ENCODE peak calls at places on chromosomes 4 and X, in ten cellular contexts. O is bronchial epithelial cell, C is lower lobe of right lung, U is fibroblast of lung, L is cardiac fibroblast, X is left lung, P is astrocyte of the spinal cord, A is endothelial cell, D is BJ, F is H9. G is an unnamed sample.

GRCh38 chr4:24810016-24810415 is 14.6 kb downstream of the SOD3 start:
- DNase-seq in O (peak), C (no peak), U (peak), L (no peak), X (no peak), P (peak), A (no peak), D (no peak), F (no peak), G (no peak)

GRCh38 chrX:391717-392691 is 5.3 kb upstream of the PPP2R3B start:
- DNase-seq in O (no peak), C (no peak), U (no peak), L (no peak), X (no peak), P (no peak), A (no peak), D (no peak), F (no peak), G (no peak)

GRCh38 chr4:116005037-116005805 is 891.8 kb upstream of the NDST4 start:
- DNase-seq in O (no peak), C (no peak), U (no peak), L (no peak), X (no peak), P (no peak), A (no peak), D (no peak), F (no peak), G (no peak)

GRCh38 chr4:173051697-173052096 is 116.9 kb upstream of the GALNT7 start:
- DNase-seq in O (no peak), C (no peak), U (peak), L (peak), X (no peak), P (peak), A (no peak), D (peak), F (no peak), G (no peak)

GRCh38 chr4:39947415-39947814 is 30.3 kb downstream of the PDS5A start:
- DNase-seq in O (no peak), C (no peak), U (no peak), L (no peak), X (no peak), P (no peak), A (no peak), D (no peak), F (no peak), G (no peak)

GRCh38 chr4:102263024-102263787 is 82.1 kb downstream of the SLC39A8 start:
- DNase-seq in O (peak), C (no peak), U (peak), L (peak), X (no peak), P (peak), A (no peak), D (no peak), F (no peak), G (no peak)

GRCh38 chr4:76584235-76585152 is 149.5 kb downstream of the SHROOM3 start:
- DNase-seq in O (no peak), C (no peak), U (peak), L (no peak), X (no peak), P (no peak), A (no peak), D (no peak), F (no peak), G (no peak)

GRCh38 chr4:108889696-108890475 is 127.0 kb upstream of the ETNPPL start:
- DNase-seq in O (no peak), C (no peak), U (peak), L (no peak), X (no peak), P (no peak), A (no peak), D (no peak), F (no peak), G (no peak)

GRCh38 chr4:122854444-122854843 is 27.8 kb downstream of the FGF2 start:
- DNase-seq in O (no peak), C (no peak), U (peak), L (peak), X (no peak), P (peak), A (no peak), D (no peak), F (no peak), G (no peak)

GRCh38 chr4:141571368-141571767 is 65.0 kb upstream of the IL15 start:
- DNase-seq in O (peak), C (no peak), U (peak), L (peak), X (no peak), P (peak), A (no peak), D (no peak), F (no peak), G (no peak)

GRCh38 chr4:111778543-111778942 is 366.7 kb upstream of the FAM241A start:
- DNase-seq in O (no peak), C (no peak), U (no peak), L (peak), X (no peak), P (no peak), A (no peak), D (no peak), F (no peak), G (no peak)

GRCh38 chrX:24231780-24232179 is 82.1 kb downstream of the SUPT20HL2 start:
- DNase-seq in O (peak), C (no peak), U (no peak), L (no peak), X (no peak), P (no peak), A (no peak), D (no peak), F (no peak), G (no peak)

GRCh38 chrX:134692990-134693389 is 34.7 kb upstream of the PLAC1 start:
- DNase-seq in O (peak), C (no peak), U (peak), L (peak), X (no peak), P (peak), A (no peak), D (no peak), F (no peak), G (no peak)

GRCh38 chrX:46759645-46759974 is 692 bp upstream of the SLC9A7 start:
- DNase-seq in O (no peak), C (no peak), U (peak), L (no peak), X (no peak), P (no peak), A (no peak), D (no peak), F (no peak), G (no peak)

GRCh38 chrX:77264490-77264889 is 182.7 kb upstream of the FGF16 start:
- DNase-seq in O (no peak), C (no peak), U (no peak), L (no peak), X (no peak), P (no peak), A (no peak), D (no peak), F (no peak), G (no peak)

GRCh38 chrX:110853610-110854009 is 58.0 kb upstream of the CHRDL1 start:
- DNase-seq in O (peak), C (no peak), U (peak), L (peak), X (no peak), P (peak), A (peak), D (no peak), F (peak), G (no peak)

GRCh38 chrX:38804481-38805293 is 3.4 kb downstream of the MID1IP1 start:
- DNase-seq in O (no peak), C (peak), U (no peak), L (peak), X (peak), P (no peak), A (peak), D (no peak), F (no peak), G (peak)

GRCh38 chr4:100517864-100518341 is at the start of gene EMCN:
- DNase-seq in O (no peak), C (no peak), U (no peak), L (peak), X (no peak), P (peak), A (peak), D (no peak), F (no peak), G (no peak)

GRCh38 chrX:52271212-52271611 is 86.5 kb downstream of the MAGED4 start:
- DNase-seq in O (peak), C (no peak), U (no peak), L (peak), X (no peak), P (no peak), A (peak), D (no peak), F (peak), G (no peak)

GRCh38 chr4:114464873-114465272 is 133.7 kb upstream of the UGT8 start:
- DNase-seq in O (no peak), C (no peak), U (peak), L (no peak), X (no peak), P (no peak), A (no peak), D (no peak), F (no peak), G (no peak)

GRCh38 chr4:91064157-91064853 is 937.1 kb downstream of the CCSER1 start:
- DNase-seq in O (peak), C (no peak), U (peak), L (peak), X (no peak), P (peak), A (peak), D (no peak), F (no peak), G (no peak)

GRCh38 chr4:121764702-121765367 is at the start of gene SMIM43:
- DNase-seq in O (no peak), C (peak), U (peak), L (peak), X (peak), P (no peak), A (peak), D (no peak), F (peak), G (no peak)

GRCh38 chrX:85828771-85829170 is 218.6 kb downstream of the CHM start:
- DNase-seq in O (no peak), C (no peak), U (no peak), L (no peak), X (no peak), P (no peak), A (no peak), D (no peak), F (no peak), G (no peak)

GRCh38 chr4:139493176-139493575 is 39.3 kb downstream of the RAB33B start:
- DNase-seq in O (no peak), C (no peak), U (no peak), L (no peak), X (no peak), P (no peak), A (no peak), D (no peak), F (no peak), G (no peak)

GRCh38 chr4:45036677-45037076 is 310.3 kb upstream of the GNPDA2 start:
- DNase-seq in O (peak), C (no peak), U (no peak), L (no peak), X (no peak), P (no peak), A (no peak), D (no peak), F (no peak), G (no peak)

GRCh38 chr4:1638272-1638598 is 45.9 kb downstream of the FAM53A start:
- DNase-seq in O (no peak), C (no peak), U (no peak), L (no peak), X (peak), P (no peak), A (no peak), D (no peak), F (no peak), G (no peak)

GRCh38 chrX:1912193-1912592 is 297.3 kb downstream of the ASMT start:
- DNase-seq in O (no peak), C (no peak), U (no peak), L (no peak), X (no peak), P (no peak), A (no peak), D (no peak), F (no peak), G (no peak)

GRCh38 chr4:85761803-85762202 is 286.9 kb downstream of the ARHGAP24 start:
- DNase-seq in O (no peak), C (peak), U (peak), L (peak), X (no peak), P (peak), A (no peak), D (no peak), F (no peak), G (no peak)

GRCh38 chrX:136166221-136166855 is 19.0 kb downstream of the FHL1 start:
- DNase-seq in O (peak), C (no peak), U (peak), L (peak), X (no peak), P (peak), A (no peak), D (no peak), F (no peak), G (no peak)

GRCh38 chr4:24519649-24520048 is 64.7 kb downstream of the DHX15 start:
- DNase-seq in O (no peak), C (no peak), U (peak), L (peak), X (no peak), P (peak), A (no peak), D (no peak), F (no peak), G (no peak)

GRCh38 chr4:8916251-8916913 is 44.7 kb upstream of the HMX1 start:
- DNase-seq in O (no peak), C (no peak), U (no peak), L (no peak), X (peak), P (no peak), A (no peak), D (no peak), F (peak), G (peak)

GRCh38 chrX:110852180-110852579 is 56.6 kb upstream of the CHRDL1 start:
- DNase-seq in O (peak), C (no peak), U (peak), L (peak), X (no peak), P (no peak), A (peak), D (no peak), F (no peak), G (no peak)

GRCh38 chr4:90537491-90537890 is 410.3 kb downstream of the CCSER1 start:
- DNase-seq in O (no peak), C (no peak), U (peak), L (no peak), X (no peak), P (peak), A (no peak), D (no peak), F (no peak), G (no peak)

GRCh38 chrX:35025820-35026219 is 83.2 kb downstream of the FAM47B start:
- DNase-seq in O (peak), C (no peak), U (no peak), L (no peak), X (no peak), P (no peak), A (no peak), D (no peak), F (no peak), G (no peak)

DNA sequence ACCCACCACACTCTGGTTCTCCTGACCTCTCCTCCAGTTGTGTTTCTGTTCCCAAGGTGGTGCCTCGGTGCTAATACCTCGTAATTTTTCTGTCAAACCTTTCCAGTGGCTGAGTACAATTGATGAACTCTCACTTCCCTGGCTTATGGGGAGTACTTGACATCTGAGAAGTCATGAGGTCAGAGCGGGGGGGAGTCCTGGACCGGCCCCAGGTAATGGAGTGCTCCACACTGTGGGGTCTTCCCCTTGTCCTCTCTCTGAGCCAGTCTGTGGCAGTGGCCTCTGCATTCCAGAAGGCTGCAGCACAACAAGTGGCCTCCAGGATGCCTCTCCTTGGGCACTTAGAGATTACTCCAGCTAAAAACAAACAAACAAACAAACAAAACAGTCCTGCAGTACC is 122.5 kb upstream of the TRIM2 start:
- DNase-seq in O (no peak), C (no peak), U (no peak), L (no peak), X (no peak), P (no peak), A (no peak), D (no peak), F (no peak), G (no peak)
- TF ChIP-seq CTCF in O (no peak), C (no peak), U (no peak), L (no peak), X (no peak), P (no peak), A (no peak), D (no peak), F (no peak), G (peak)

DNA sequence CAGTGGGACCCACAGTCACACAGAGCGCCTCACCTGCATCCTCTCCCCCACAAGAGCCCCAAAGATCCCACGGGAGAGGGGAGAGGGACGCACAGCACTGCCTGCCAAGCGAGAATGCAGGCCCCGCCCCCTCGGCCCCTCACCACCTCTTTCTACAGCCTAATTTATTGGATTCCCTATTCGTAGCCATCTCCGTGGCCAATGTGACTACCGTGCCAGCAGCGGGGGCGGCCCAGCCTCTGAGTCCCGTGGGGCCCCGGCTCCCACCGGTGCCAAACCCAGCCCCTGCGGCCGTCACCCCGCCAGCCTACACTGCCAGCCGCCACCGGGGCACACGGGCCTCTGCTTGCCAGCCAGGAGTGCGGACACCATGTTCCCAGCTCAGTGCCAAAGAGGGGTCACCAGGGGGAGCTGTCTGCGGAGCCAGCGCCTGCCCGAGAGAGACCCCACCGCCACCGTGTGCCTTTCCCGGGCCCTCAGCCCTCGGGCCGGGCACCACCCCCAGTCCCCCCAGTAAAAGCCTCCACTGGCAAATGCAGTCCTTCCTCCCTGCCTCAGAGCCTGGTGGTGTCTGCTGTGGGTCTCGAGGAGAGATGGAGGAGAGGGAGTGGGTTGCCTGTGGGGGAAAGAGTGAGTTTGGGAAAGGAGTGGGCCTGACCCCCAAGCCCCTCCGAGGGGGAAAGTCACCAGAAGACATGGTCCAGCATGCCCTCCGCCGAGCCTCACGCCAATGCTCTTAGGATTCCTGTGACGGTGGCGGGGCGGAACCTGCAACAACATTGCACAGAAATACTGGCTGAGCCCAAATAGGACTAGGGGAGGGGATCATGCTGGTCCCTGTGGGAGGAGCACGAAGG is 19.6 kb upstream of the PLXNB3 start:
- DNase-seq in O (no peak), C (no peak), U (no peak), L (no peak), X (peak), P (no peak), A (no peak), D (no peak), F (peak), G (peak)
- TF ChIP-seq CTCF in O (peak), C (peak), U (no peak), L (peak), X (no peak), P (peak), A (no peak), D (peak), F (peak), G (no peak)

DNA sequence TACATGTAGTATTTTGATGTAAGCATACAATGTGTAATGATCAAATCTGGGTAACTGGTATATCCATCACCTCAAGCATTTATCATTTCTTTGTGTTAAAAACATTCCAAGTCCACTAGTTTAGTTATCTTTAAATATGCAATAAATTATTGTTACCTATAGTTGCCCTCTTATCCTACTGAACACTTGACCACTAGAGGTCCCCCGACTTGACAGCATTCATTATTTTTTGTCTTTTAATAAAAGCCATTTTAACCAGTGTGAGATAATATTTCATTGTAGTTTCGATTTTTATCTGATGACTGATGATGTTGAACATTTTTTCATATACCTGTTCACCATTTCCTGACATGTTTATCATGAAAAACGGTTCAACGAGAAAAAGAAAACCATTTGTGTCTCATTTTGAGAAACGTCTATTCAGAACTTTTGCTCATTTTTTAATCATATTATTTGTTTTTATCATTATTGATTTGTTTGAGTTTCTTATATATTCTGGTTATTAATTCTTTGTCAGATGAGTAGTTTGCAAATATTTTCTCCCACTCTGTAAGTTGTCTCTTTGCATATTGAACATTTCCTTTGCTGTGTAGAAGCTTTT is 199.0 kb upstream of the CXXC4 start:
- DNase-seq in O (peak), C (no peak), U (peak), L (peak), X (no peak), P (peak), A (no peak), D (no peak), F (no peak), G (no peak)
- TF ChIP-seq CTCF in O (peak), C (peak), U (peak), L (peak), X (peak), P (peak), A (peak), D (no peak), F (peak), G (no peak)

GRCh38 chrX:9282325-9282724 is 182.5 kb upstream of the TBL1X start:
- DNase-seq in O (no peak), C (no peak), U (no peak), L (no peak), X (no peak), P (no peak), A (no peak), D (no peak), F (no peak), G (no peak)
- TF ChIP-seq CTCF in O (no peak), C (no peak), U (no peak), L (no peak), X (no peak), P (no peak), A (no peak), D (no peak), F (no peak), G (no peak)

GRCh38 chr4:98094118-98094517 is 49.2 kb downstream of the STPG2 start:
- DNase-seq in O (peak), C (no peak), U (no peak), L (no peak), X (no peak), P (no peak), A (no peak), D (no peak), F (no peak), G (no peak)

DNA sequence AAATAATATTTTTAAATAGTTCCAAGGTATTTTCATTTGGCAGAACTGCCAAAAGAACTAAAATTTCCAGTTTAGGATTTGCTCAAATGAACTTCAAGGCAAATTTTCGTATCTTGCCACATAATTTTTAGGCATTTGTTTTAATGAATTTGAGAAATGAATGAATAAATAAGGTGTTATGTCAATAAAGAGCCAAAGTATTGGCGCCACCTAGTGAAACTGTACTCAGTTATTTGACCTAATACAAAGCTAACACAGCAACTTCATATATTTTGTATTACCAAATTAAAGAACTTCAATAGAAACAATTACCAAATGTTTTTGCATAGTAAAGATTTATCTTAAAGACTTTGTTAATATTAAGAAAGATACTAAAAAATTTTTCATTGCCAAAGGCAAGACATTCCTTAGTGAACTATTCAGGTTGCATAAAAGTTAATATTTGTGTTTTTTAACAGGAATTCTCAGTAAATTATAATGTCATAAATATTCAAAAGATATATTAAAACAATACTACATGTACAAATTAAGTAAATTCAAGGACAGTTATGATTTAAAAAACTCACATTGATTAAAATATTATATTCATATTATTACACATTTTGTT is 50.3 kb downstream of the STPG2 start:
- DNase-seq in O (peak), C (no peak), U (peak), L (peak), X (no peak), P (peak), A (no peak), D (no peak), F (no peak), G (no peak)
- TF ChIP-seq CTCF in O (peak), C (peak), U (peak), L (peak), X (peak), P (peak), A (peak), D (peak), F (peak), G (no peak)

G was measured in spleen.